ENCODE peak calls at places on chromosomes 7 and 10, in four cellular contexts. One of them, this sample, is unnamed.

GRCh38 chr10:580796-581195 is 108.7 kb downstream of the DIP2C start:
- DNase-seq in HepG2: no peak
- DNase-seq in GM12878: no peak
- DNase-seq in K562: no peak
- DNase-seq in this sample: no peak

GRCh38 chr10:107487284-107487683 is 322.8 kb upstream of the SORCS1 start:
- DNase-seq in GM12878: no peak
- DNase-seq in HepG2: no peak
- DNase-seq in K562: no peak
- DNase-seq in this sample: no peak

GRCh38 chr7:38186593-38187314 is 8.7 kb downstream of the STARD3NL start:
- DNase-seq in GM12878: no peak
- DNase-seq in K562: no peak
- DNase-seq in HepG2: no peak
- DNase-seq in this sample: no peak

GRCh38 chr7:109745677-109746410 is 1176.2 kb downstream of the DNAJB9 start:
- DNase-seq in GM12878: no peak
- DNase-seq in K562: no peak
- DNase-seq in HepG2: no peak
- DNase-seq in this sample: no peak

GRCh38 chr7:45084901-45085618 is 3.7 kb downstream of the NACAD start:
- DNase-seq in GM12878: no peak
- DNase-seq in HepG2: no peak
- DNase-seq in K562: no peak
- DNase-seq in this sample: peak

GRCh38 chr7:2719007-2719406 is 31.0 kb downstream of the AMZ1 start:
- DNase-seq in K562: peak
- DNase-seq in HepG2: no peak
- DNase-seq in GM12878: no peak
- DNase-seq in this sample: peak

GRCh38 chr7:107599262-107599661 is 19.2 kb downstream of the BCAP29 start:
- DNase-seq in GM12878: no peak
- DNase-seq in K562: no peak
- DNase-seq in HepG2: no peak
- DNase-seq in this sample: no peak

GRCh38 chr7:34311591-34311990 is 346.4 kb upstream of the NPSR1 start:
- DNase-seq in HepG2: no peak
- DNase-seq in GM12878: no peak
- DNase-seq in K562: no peak
- DNase-seq in this sample: no peak

GRCh38 chr7:1485156-1485555 is 19.0 kb downstream of the INTS1 start:
- DNase-seq in HepG2: no peak
- DNase-seq in GM12878: no peak
- DNase-seq in K562: no peak
- DNase-seq in this sample: no peak

GRCh38 chr10:62433901-62434300 is 59.7 kb downstream of the ZNF365 start:
- DNase-seq in GM12878: no peak
- DNase-seq in K562: no peak
- DNase-seq in HepG2: no peak
- DNase-seq in this sample: no peak

GRCh38 chr10:27558612-27559020 is 54.5 kb downstream of the RAB18 start:
- DNase-seq in K562: peak
- DNase-seq in GM12878: no peak
- DNase-seq in HepG2: peak
- DNase-seq in this sample: peak

GRCh38 chr10:100827819-100828743 is 82.7 kb downstream of the PAX2 start:
- DNase-seq in GM12878: no peak
- DNase-seq in K562: peak
- DNase-seq in HepG2: no peak
- DNase-seq in this sample: peak

GRCh38 chr7:127938588-127938987 is 92.6 kb downstream of the LRRC4 start:
- DNase-seq in GM12878: no peak
- DNase-seq in HepG2: no peak
- DNase-seq in K562: no peak
- DNase-seq in this sample: no peak

GRCh38 chr7:39567294-39567693 is 1.1 kb downstream of the YAE1 start:
- DNase-seq in K562: no peak
- DNase-seq in GM12878: no peak
- DNase-seq in HepG2: no peak
- DNase-seq in this sample: no peak

GRCh38 chr10:78977761-78978305 is 90.9 kb upstream of the ZMIZ1 start:
- DNase-seq in HepG2: peak
- DNase-seq in GM12878: no peak
- DNase-seq in K562: no peak
- DNase-seq in this sample: no peak

GRCh38 chr7:150799741-150800575 is at the start of gene TMEM176B:
- DNase-seq in HepG2: no peak
- DNase-seq in GM12878: no peak
- DNase-seq in K562: no peak
- DNase-seq in this sample: peak

GRCh38 chr7:87413029-87413428 is 62.5 kb downstream of the ABCB4 start:
- DNase-seq in GM12878: no peak
- DNase-seq in HepG2: no peak
- DNase-seq in K562: no peak
- DNase-seq in this sample: no peak

GRCh38 chr10:116470768-116471415 is 43.2 kb downstream of the PNLIPRP3 start:
- DNase-seq in GM12878: no peak
- DNase-seq in K562: peak
- DNase-seq in HepG2: peak
- DNase-seq in this sample: peak

GRCh38 chr7:94284120-94284519 is 110.6 kb upstream of the COL1A2 start:
- DNase-seq in K562: no peak
- DNase-seq in HepG2: no peak
- DNase-seq in GM12878: no peak
- DNase-seq in this sample: no peak

GRCh38 chr10:1212571-1213141 is 156.5 kb downstream of the WDR37 start:
- DNase-seq in K562: no peak
- DNase-seq in HepG2: no peak
- DNase-seq in GM12878: no peak
- DNase-seq in this sample: no peak

GRCh38 chr10:71297343-71297742 is 21.7 kb upstream of the SLC29A3 start:
- DNase-seq in HepG2: no peak
- DNase-seq in K562: no peak
- DNase-seq in GM12878: no peak
- DNase-seq in this sample: no peak
- TF ChIP-seq USF2 in HepG2: no peak
- TF ChIP-seq USF2 in K562: no peak
- TF ChIP-seq USF2 in GM12878: no peak
- TF ChIP-seq USF2 in this sample: no peak

DNA sequence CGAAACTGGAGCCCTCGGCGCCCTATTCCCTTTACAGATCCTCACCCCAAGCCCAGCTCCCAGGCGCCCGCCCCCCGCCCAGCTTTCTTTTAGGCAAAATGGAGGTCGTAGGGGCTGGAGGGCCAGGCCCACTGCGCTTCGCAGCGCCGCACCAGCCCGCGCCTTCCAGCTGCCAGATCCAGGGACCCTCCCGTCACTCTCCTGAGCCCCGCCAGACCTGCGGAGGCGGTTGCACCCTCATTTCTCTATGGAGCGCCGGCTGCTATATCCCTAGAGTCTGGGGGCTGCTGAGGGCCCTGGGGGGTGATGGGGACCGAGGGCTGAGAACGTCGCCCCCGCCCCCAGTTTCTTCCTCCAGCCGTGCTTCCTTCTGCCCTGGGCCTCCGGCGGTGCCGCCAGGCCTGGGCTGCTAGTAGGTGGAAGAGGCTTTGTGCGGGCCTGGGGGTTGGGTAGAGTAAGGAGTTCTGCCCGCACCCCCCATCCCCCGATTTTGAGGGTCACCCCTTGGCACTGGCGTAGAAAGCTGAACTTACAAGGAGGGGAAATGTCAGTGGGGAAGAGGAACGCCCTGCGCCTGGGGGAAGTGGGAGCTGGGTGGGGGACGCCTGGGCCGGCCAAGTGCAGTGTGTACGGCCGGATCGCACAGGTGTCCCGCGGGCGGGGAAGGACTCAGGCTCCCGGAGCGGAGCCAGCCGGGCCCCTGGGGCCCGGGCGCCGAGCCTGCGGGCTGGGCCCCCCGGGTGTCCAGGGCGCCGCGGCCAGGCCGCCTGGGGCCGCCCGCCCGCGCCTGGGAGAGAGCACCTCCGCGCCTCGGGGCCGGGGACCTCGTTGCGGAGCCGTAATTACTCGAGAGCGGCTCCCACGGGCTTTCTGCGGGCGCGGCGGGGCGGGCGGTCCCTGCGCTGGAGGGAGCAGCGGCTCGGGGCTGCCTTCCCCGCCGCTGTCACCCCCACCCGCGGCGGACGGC is 1.2 kb downstream of the GNB2 start:
- DNase-seq in HepG2: no peak
- DNase-seq in GM12878: no peak
- DNase-seq in K562: no peak
- DNase-seq in this sample: peak
- TF ChIP-seq NFIC in HepG2: no peak
- TF ChIP-seq NFIC in GM12878: no peak
- TF ChIP-seq NFIC in K562: no peak
- TF ChIP-seq NFIC in this sample: no peak

GRCh38 chr7:76354981-76355730 is 3.6 kb downstream of the YWHAG start:
- DNase-seq in K562: no peak
- DNase-seq in HepG2: no peak
- DNase-seq in GM12878: no peak
- DNase-seq in this sample: no peak

GRCh38 chr7:76357379-76358052 is 1.3 kb downstream of the YWHAG start:
- DNase-seq in GM12878: no peak
- DNase-seq in K562: no peak
- DNase-seq in HepG2: no peak
- DNase-seq in this sample: no peak

GRCh38 chr7:76358053-76358477 is 726 bp downstream of the YWHAG start:
- DNase-seq in HepG2: no peak
- DNase-seq in K562: peak
- DNase-seq in GM12878: no peak
- DNase-seq in this sample: peak

GRCh38 chr7:76356115-76356514 is 2.7 kb downstream of the YWHAG start:
- DNase-seq in K562: no peak
- DNase-seq in GM12878: no peak
- DNase-seq in HepG2: no peak
- DNase-seq in this sample: no peak

GRCh38 chr7:76356823-76357222 is 2.0 kb downstream of the YWHAG start:
- DNase-seq in K562: no peak
- DNase-seq in GM12878: no peak
- DNase-seq in HepG2: no peak
- DNase-seq in this sample: peak
- TF ChIP-seq USF2 in K562: no peak
- TF ChIP-seq USF2 in GM12878: no peak
- TF ChIP-seq USF2 in HepG2: no peak
- TF ChIP-seq USF2 in this sample: no peak

DNA sequence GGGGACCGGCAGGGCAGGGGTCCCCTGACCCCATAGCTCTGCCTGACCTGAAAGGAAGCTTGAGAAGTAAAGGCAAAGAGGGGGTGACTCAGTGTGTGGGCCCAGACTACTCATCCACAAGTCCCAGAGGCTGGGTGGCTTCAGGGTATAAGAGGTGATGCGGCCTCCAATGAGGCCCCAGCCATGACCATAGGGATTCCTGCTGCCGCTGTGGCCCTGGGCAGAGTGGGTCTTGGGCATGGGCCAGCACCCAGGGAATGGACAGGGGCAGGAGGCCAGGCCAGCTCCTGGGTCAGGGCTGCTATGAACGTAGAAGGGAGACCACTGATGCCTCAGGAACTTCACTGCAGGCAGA is 64.4 kb upstream of the EBF3 start:
- DNase-seq in GM12878: no peak
- DNase-seq in K562: no peak
- DNase-seq in HepG2: no peak
- DNase-seq in this sample: no peak
- TF ChIP-seq NFIC in GM12878: no peak
- TF ChIP-seq NFIC in K562: no peak
- TF ChIP-seq NFIC in HepG2: no peak
- TF ChIP-seq NFIC in this sample: no peak

DNA sequence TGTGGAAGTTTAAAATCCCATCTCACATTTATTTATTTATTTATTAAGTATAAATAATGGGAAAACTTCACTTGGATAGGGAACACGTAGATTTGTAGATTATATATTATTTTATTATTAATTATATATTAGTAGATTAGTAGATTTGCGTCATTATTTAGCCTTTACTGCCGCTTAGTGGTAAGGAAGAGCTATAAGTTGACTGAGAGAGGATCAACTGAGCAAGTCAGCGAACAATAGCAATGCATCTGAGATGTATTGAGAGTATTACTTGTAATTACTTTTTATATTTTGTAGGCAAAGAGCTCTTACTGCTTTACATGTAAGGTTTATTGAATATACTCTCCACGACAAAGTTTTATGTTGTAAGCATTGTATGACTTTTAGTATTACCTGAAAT is 244.5 kb upstream of the ANKRD30A start:
- DNase-seq in K562: no peak
- DNase-seq in HepG2: peak
- DNase-seq in GM12878: no peak
- DNase-seq in this sample: peak
- TF ChIP-seq USF2 in K562: no peak
- TF ChIP-seq USF2 in HepG2: no peak
- TF ChIP-seq USF2 in GM12878: no peak
- TF ChIP-seq USF2 in this sample: no peak

GRCh38 chr10:117646718-117647117 is 104.2 kb downstream of the EMX2 start:
- DNase-seq in K562: no peak
- DNase-seq in GM12878: no peak
- DNase-seq in HepG2: no peak
- DNase-seq in this sample: no peak
- TF ChIP-seq NFIC in K562: no peak
- TF ChIP-seq NFIC in GM12878: no peak
- TF ChIP-seq NFIC in HepG2: no peak
- TF ChIP-seq NFIC in this sample: no peak

DNA sequence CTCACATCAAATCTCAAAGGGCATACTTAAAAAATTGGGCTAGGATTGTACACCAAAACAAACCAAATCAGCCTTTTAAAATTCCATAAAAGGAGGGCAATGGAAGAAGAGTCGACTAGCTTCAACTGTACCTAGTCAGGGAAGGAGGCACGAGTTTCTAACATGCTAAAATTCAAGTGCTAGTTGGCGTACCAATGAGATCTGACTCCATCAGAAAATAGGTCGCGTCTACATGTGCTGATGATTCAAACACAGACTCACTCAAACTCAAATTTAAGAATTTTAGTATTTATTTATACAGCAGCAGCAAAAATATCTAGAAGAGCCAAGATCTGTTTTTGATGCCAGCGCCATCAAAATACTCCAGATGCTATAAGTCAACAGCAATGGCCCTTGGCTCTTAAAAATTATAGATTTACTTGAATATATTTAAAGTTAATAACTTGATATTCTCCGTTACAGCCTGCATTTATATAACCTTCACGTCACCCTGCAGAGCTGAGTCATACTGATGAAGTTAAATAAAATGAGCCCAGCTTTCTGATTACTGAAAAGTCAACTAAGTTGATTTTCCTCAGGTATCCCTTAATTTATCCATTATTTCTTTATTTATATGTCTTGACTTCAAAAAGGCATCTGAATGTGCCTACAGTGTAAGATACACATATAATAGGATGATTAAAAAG is 302.1 kb upstream of the IMMP2L start:
- DNase-seq in HepG2: no peak
- DNase-seq in K562: no peak
- DNase-seq in GM12878: no peak
- DNase-seq in this sample: no peak
- TF ChIP-seq USF2 in HepG2: no peak
- TF ChIP-seq USF2 in K562: no peak
- TF ChIP-seq USF2 in GM12878: no peak
- TF ChIP-seq USF2 in this sample: no peak